ENCODE peak calls at places on chromosomes 6 and 20, in four cellular contexts. T, K, I and M are unnamed samples.

GRCh38 chr6:47414517-47415167 is 62.9 kb upstream of the CD2AP start:
- DNase-seq in T (no peak), K (no peak), I (no peak), M (no peak)

GRCh38 chr6:39060467-39061160 is 12.0 kb downstream of the GLP1R start:
- DNase-seq in T (no peak), K (no peak), I (no peak), M (no peak)

GRCh38 chr20:59037386-59037785 is 5.2 kb downstream of the PRELID3B start:
- DNase-seq in I (no peak), K (no peak), T (no peak), M (no peak)

GRCh38 chr6:96521625-96522468 is at the start of gene UFL1:
- DNase-seq in I (peak), K (peak), T (peak), M (peak)

GRCh38 chr6:1184318-1184717 is 127.6 kb upstream of the FOXQ1 start:
- DNase-seq in T (no peak), K (no peak), I (no peak), M (no peak)

GRCh38 chr6:97919046-97919445 is 636.0 kb upstream of the MMS22L start:
- DNase-seq in I (no peak), T (no peak), K (no peak), M (no peak)

GRCh38 chr6:131733376-131734016 is 22.7 kb upstream of the CTAGE9 start:
- DNase-seq in I (no peak), K (no peak), T (no peak), M (no peak)

GRCh38 chr20:32240220-32240619 is 32.5 kb downstream of the POFUT1 start:
- DNase-seq in K (no peak), T (no peak), I (no peak), M (no peak)

GRCh38 chr20:24040896-24041459 is 52.4 kb upstream of the GGTLC1 start:
- DNase-seq in K (no peak), I (no peak), T (no peak), M (no peak)

GRCh38 chr6:32867559-32868256 is 13.7 kb downstream of the PSMB9 start:
- DNase-seq in T (no peak), I (no peak), K (no peak), M (no peak)

GRCh38 chr20:46204594-46205205 is 86.6 kb downstream of the CD40 start:
- DNase-seq in T (no peak), I (no peak), K (no peak), M (no peak)

GRCh38 chr20:40945754-40946451 is 82.7 kb upstream of the TOP1 start:
- DNase-seq in T (peak), I (no peak), K (no peak), M (peak)

GRCh38 chr20:57473246-57474042 is 51.5 kb downstream of the CTCFL start:
- DNase-seq in T (no peak), I (no peak), K (no peak), M (peak)

GRCh38 chr6:149963462-149964242 is at the start of gene ULBP1:
- DNase-seq in I (no peak), T (peak), K (peak), M (peak)

GRCh38 chr20:60057123-60057865 is 99.1 kb downstream of the CDH26 start:
- DNase-seq in T (peak), I (peak), K (peak), M (peak)